ENCODE peak calls at places on chromosomes 12 and 14, in seven cellular contexts. R is OCI-M1, J is C1 segment of cervical spinal cord, E is RPMI7951, K is GF-D8, I is frontal cortex, N is skeletal muscle cell. P is an unnamed sample.

GRCh38 chr14:77007975-77008421 is 20.5 kb downstream of the IRF2BPL start:
- DNase-seq in R (no peak), J (no peak), E (no peak), K (no peak), I (no peak), N (no peak), P (no peak)

GRCh38 chr12:92730758-92731157 is 28.0 kb downstream of the PLEKHG7 start:
- DNase-seq in R (no peak), J (no peak), E (no peak), K (no peak), I (no peak), N (no peak), P (no peak)

GRCh38 chr14:100190126-100190525 is 30.7 kb upstream of the DEGS2 start:
- DNase-seq in R (no peak), J (no peak), E (no peak), K (no peak), I (no peak), N (no peak), P (no peak)

GRCh38 chr14:30882431-30882830 is 8.1 kb downstream of the COCH start:
- DNase-seq in R (no peak), J (no peak), E (no peak), K (no peak), I (no peak), N (no peak), P (no peak)

GRCh38 chr14:22410497-22410896 is 178.5 kb downstream of the DAD1 start:
- DNase-seq in R (no peak), J (no peak), E (peak), K (no peak), I (no peak), N (no peak), P (no peak)

GRCh38 chr14:101499080-101499479 is 62.2 kb upstream of the DIO3 start:
- DNase-seq in R (no peak), J (no peak), E (no peak), K (no peak), I (no peak), N (no peak), P (no peak)

GRCh38 chr12:58459191-58459590 is 461.1 kb downstream of the LRIG3 start:
- DNase-seq in R (no peak), J (no peak), E (no peak), K (no peak), I (no peak), N (no peak), P (no peak)

GRCh38 chr12:109606261-109607028 is 32.9 kb downstream of the MVK start:
- DNase-seq in R (peak), J (peak), E (no peak), K (no peak), I (peak), N (no peak), P (peak)

GRCh38 chr12:91355150-91356006 is 172.8 kb upstream of the DCN start:
- DNase-seq in R (peak), J (peak), E (peak), K (no peak), I (peak), N (peak), P (peak)

GRCh38 chr12:117874842-117875434 is 93.9 kb downstream of the KSR2 start:
- DNase-seq in R (peak), J (peak), E (peak), K (peak), I (no peak), N (no peak), P (peak)

GRCh38 chr14:55645845-55646832 is 66.1 kb downstream of the KTN1 start:
- DNase-seq in R (no peak), J (no peak), E (no peak), K (no peak), I (no peak), N (no peak), P (no peak)

GRCh38 chr14:103361868-103362267 is 23.3 kb upstream of the MARK3 start:
- DNase-seq in R (peak), J (no peak), E (peak), K (no peak), I (no peak), N (peak), P (no peak)

GRCh38 chr12:122159879-122160278 is 14.1 kb downstream of the IL31 start:
- DNase-seq in R (peak), J (no peak), E (no peak), K (no peak), I (no peak), N (no peak), P (no peak)

GRCh38 chr14:103581954-103582703 is 19.4 kb downstream of the COA8 start:
- DNase-seq in R (no peak), J (no peak), E (no peak), K (no peak), I (no peak), N (no peak), P (no peak)